ENCODE peak calls at places on chromosomes 3 and 15, in eight cellular contexts. R is Right ventricle myocardium superior; U is NCI-H510A treated with DMSO at 0.1 percent for 48 hours; T is naive thymus-derived CD4-positive, alpha-beta T cell; Z is ureter; H is RCC 7860; Q is nephron progenitor cell; M is hepatic stellate cell. P is an unnamed sample.
A peak's percentile ranks its signal among the peaks of the same experiment; 100 is the strongest.

GRCh38 chr3:168973206-168973605 is 690.3 kb downstream of the MECOM start:
- DNase-seq in R (no peak), U (no peak), T (no peak), Z (no peak), H (no peak), Q (no peak), M (no peak), P (no peak)

GRCh38 chr3:167876603-167877325 is 141.2 kb downstream of the SERPINI1 start:
- DNase-seq in R (no peak), U (no peak), T (no peak), Z (no peak), H (peak; percentile 23), Q (no peak), M (peak; percentile 29), P (no peak)

GRCh38 chr3:80750637-80751036 is 982.8 kb upstream of the ROBO1 start:
- DNase-seq in R (no peak), U (no peak), T (no peak), Z (no peak), H (no peak), Q (no peak), M (no peak), P (no peak)

GRCh38 chr3:87924485-87924884 is 134.3 kb downstream of the CGGBP1 start:
- DNase-seq in R (no peak), U (no peak), T (no peak), Z (no peak), H (no peak), Q (no peak), M (no peak), P (no peak)

GRCh38 chr3:12662593-12663310 is 1.2 kb downstream of the RAF1 start:
- DNase-seq in R (peak; percentile 59), U (peak; percentile 16), T (peak; percentile 31), Z (no peak), H (no peak), Q (peak; percentile 48), M (no peak), P (peak; percentile 74)

GRCh38 chr15:78928616-78929093 is 16.2 kb downstream of the CTSH start:
- DNase-seq in R (no peak), U (no peak), T (no peak), Z (no peak), H (no peak), Q (no peak), M (no peak), P (no peak)

GRCh38 chr15:30895461-30896210 is 8.1 kb upstream of the FAN1 start:
- DNase-seq in R (no peak), U (no peak), T (no peak), Z (no peak), H (no peak), Q (no peak), M (no peak), P (no peak)

GRCh38 chr15:37594431-37594830 is 340.0 kb upstream of the TMCO5A start:
- DNase-seq in R (no peak), U (no peak), T (no peak), Z (no peak), H (no peak), Q (no peak), M (no peak), P (no peak)

GRCh38 chr3:56421205-56421604 is 47.1 kb downstream of the ERC2 start:
- DNase-seq in R (no peak), U (no peak), T (no peak), Z (no peak), H (no peak), Q (no peak), M (no peak), P (no peak)

GRCh38 chr3:129312671-129313414 is 34.2 kb downstream of the HMCES start:
- DNase-seq in R (no peak), U (no peak), T (no peak), Z (no peak), H (no peak), Q (no peak), M (no peak), P (no peak)

GRCh38 chr15:52406601-52407000 is 111.0 kb upstream of the MYO5C start:
- DNase-seq in R (no peak), U (no peak), T (no peak), Z (no peak), H (no peak), Q (no peak), M (no peak), P (no peak)